ENCODE peak calls at places on chromosomes 4 and X, in five cellular contexts. H, I, E, F and C are unnamed samples.

GRCh38 chrX:115642895-115643530 is 82.0 kb downstream of the PLS3 start:
- DNase-seq in H (peak; percentile 73), I (no peak), E (peak; percentile 31), F (peak; percentile 19), C (peak; percentile 41)

GRCh38 chrX:150692837-150693781 is at the start of gene MTMR1:
- DNase-seq in H (no peak), I (peak; percentile 87), E (peak; percentile 4), F (peak; percentile 10), C (peak; percentile 28)

GRCh38 chr4:74794341-74794801 is at the start of gene BTC:
- DNase-seq in H (no peak), I (peak; percentile 58), E (peak; percentile 6), F (peak; percentile 38), C (peak; percentile 42)

GRCh38 chr4:108466936-108467902 is 153.2 kb upstream of the RPL34 start:
- DNase-seq in H (peak; percentile 73), I (no peak), E (peak; percentile 73), F (no peak), C (peak; percentile 85)

GRCh38 chr4:150167054-150167453 is 88.8 kb downstream of the DCLK2 start:
- DNase-seq in H (no peak), I (no peak), E (no peak), F (no peak), C (no peak)

GRCh38 chr4:39259571-39260330 is 77.4 kb downstream of the WDR19 start:
- DNase-seq in H (peak; percentile 45), I (no peak), E (peak; percentile 27), F (no peak), C (peak; percentile 6)

GRCh38 chrX:72624194-72624593 is 51.6 kb upstream of the HDAC8 start:
- DNase-seq in H (no peak), I (no peak), E (no peak), F (no peak), C (no peak)

GRCh38 chrX:17798921-17799320 is 61.6 kb downstream of the SCML1 start:
- DNase-seq in H (no peak), I (no peak), E (no peak), F (no peak), C (no peak)

GRCh38 chr4:185682236-185682635 is 129.8 kb downstream of the SORBS2 start:
- DNase-seq in H (peak; percentile 73), I (no peak), E (no peak), F (peak; percentile 8), C (peak; percentile 48)

GRCh38 chr4:610411-611261 is 14.7 kb upstream of the PDE6B start:
- DNase-seq in H (peak; percentile 24), I (peak; percentile 53), E (peak; percentile 42), F (peak; percentile 55), C (peak; percentile 93)

GRCh38 chr4:76011700-76012387 is 4.5 kb upstream of the CXCL9 start:
- DNase-seq in H (peak; percentile 78), I (peak; percentile 63), E (peak; percentile 47), F (no peak), C (peak; percentile 61)

GRCh38 chrX:10174810-10175209 is 18.0 kb downstream of the CLCN4 start:
- DNase-seq in H (peak; percentile 55), I (no peak), E (peak; percentile 23), F (no peak), C (no peak)

GRCh38 chr4:34723606-34724005 is 1520.7 kb downstream of the ARAP2 start:
- DNase-seq in H (no peak), I (no peak), E (no peak), F (no peak), C (no peak)

GRCh38 chr4:64538219-64538618 is 129.0 kb upstream of the TECRL start:
- DNase-seq in H (no peak), I (no peak), E (no peak), F (no peak), C (no peak)

GRCh38 chr4:53711916-53712315 is 120.6 kb upstream of the LNX1 start:
- DNase-seq in H (peak; percentile 43), I (no peak), E (no peak), F (no peak), C (no peak)

GRCh38 chr4:181823645-181824044 is 419.6 kb upstream of the TENM3 start:
- DNase-seq in H (no peak), I (no peak), E (no peak), F (no peak), C (no peak)

GRCh38 chr4:154277164-154277563 is 214.4 kb downstream of the DCHS2 start:
- DNase-seq in H (no peak), I (peak; percentile 26), E (no peak), F (no peak), C (peak; percentile 49)

GRCh38 chrX:31423575-31424284 is 351.9 kb upstream of the FTHL17 start:
- DNase-seq in H (peak; percentile 68), I (peak; percentile 43), E (peak; percentile 52), F (no peak), C (peak; percentile 41)

GRCh38 chrX:42422961-42423360 is 355.0 kb downstream of the PPP1R2C start:
- DNase-seq in H (no peak), I (no peak), E (no peak), F (no peak), C (no peak)

GRCh38 chr4:176959980-176960379 is 167.3 kb upstream of the VEGFC start:
- DNase-seq in H (no peak), I (no peak), E (no peak), F (no peak), C (no peak)

GRCh38 chr4:54784188-54784671 is 126.5 kb downstream of the KIT start:
- DNase-seq in H (peak; percentile 100), I (no peak), E (peak; percentile 93), F (no peak), C (peak; percentile 94)